ENCODE peak calls at places on chromosome 12, in four cellular contexts. T is stimulated activated naive CD8-positive, alpha-beta T cell treated with anti-CD3 and anti-CD28 coated beads, Interleukin-15, amount 100 ng/mL, for 72 hours; H is germinal center; L is BJ. N is an unnamed sample.

GRCh38 chr12:76706761-76707160 is 57.2 kb upstream of the ZDHHC17 start:
- DNase-seq in T (no peak), H (no peak), L (no peak), N (no peak)

GRCh38 chr12:75842119-75842518 is 189.5 kb downstream of the PHLDA1 start:
- DNase-seq in T (no peak), H (no peak), L (no peak), N (no peak)

GRCh38 chr12:6178981-6179761 is 21.0 kb upstream of the CD9 start:
- DNase-seq in T (no peak), H (no peak), L (no peak), N (no peak)

GRCh38 chr12:121128908-121129704 is 3.6 kb upstream of the P2RX7 start:
- DNase-seq in T (peak), H (peak), L (no peak), N (peak)

GRCh38 chr12:89863332-89863938 is 154.8 kb upstream of the ATP2B1 start:
- DNase-seq in T (peak), H (peak), L (no peak), N (no peak)

GRCh38 chr12:24425601-24425970 is 476.1 kb upstream of the SOX5 start:
- DNase-seq in T (no peak), H (no peak), L (no peak), N (no peak)

GRCh38 chr12:109678732-109679131 is 34.9 kb upstream of the FAM222A start:
- DNase-seq in T (no peak), H (no peak), L (no peak), N (no peak)

GRCh38 chr12:46430340-46430948 is 57.9 kb upstream of the SLC38A2 start:
- DNase-seq in T (peak), H (no peak), L (peak), N (peak)

GRCh38 chr12:52293926-52294325 is 2.6 kb upstream of the KRT81 start:
- DNase-seq in T (no peak), H (no peak), L (no peak), N (no peak)

GRCh38 chr12:58537278-58537677 is 383.0 kb downstream of the LRIG3 start:
- DNase-seq in T (no peak), H (no peak), L (no peak), N (peak)

GRCh38 chr12:1534708-1535107 is 59.7 kb downstream of the FBXL14 start:
- DNase-seq in T (no peak), H (no peak), L (no peak), N (no peak)

GRCh38 chr12:114425031-114425626 is 19.2 kb upstream of the TBX5 start:
- DNase-seq in T (no peak), H (no peak), L (peak), N (no peak)

GRCh38 chr12:50542448-50542847 is 37.7 kb downstream of the DIP2B start:
- DNase-seq in T (no peak), H (no peak), L (no peak), N (no peak)

GRCh38 chr12:90543393-90543792 is 411.6 kb downstream of the CCER1 start:
- DNase-seq in T (no peak), H (no peak), L (no peak), N (no peak)

GRCh38 chr12:71685312-71685906 is 473 bp upstream of the TMEM19 start:
- DNase-seq in T (no peak), H (no peak), L (no peak), N (no peak)

GRCh38 chr12:46839964-46840363 is 14.2 kb upstream of the SLC38A4 start:
- DNase-seq in T (no peak), H (no peak), L (no peak), N (no peak)

GRCh38 chr12:67367843-67368242 is 98.7 kb downstream of the CAND1 start:
- DNase-seq in T (no peak), H (no peak), L (no peak), N (no peak)

GRCh38 chr12:119208626-119209061 is 29.9 kb downstream of the HSPB8 start:
- DNase-seq in T (no peak), H (no peak), L (peak), N (peak)

GRCh38 chr12:57146092-57146491 is 1.3 kb downstream of the LRP1-AS start:
- DNase-seq in T (no peak), H (no peak), L (no peak), N (no peak)

GRCh38 chr12:20415013-20415412 is 46.7 kb downstream of the PDE3A start:
- DNase-seq in T (no peak), H (no peak), L (no peak), N (no peak)

GRCh38 chr12:96886998-96887677 is 19.9 kb upstream of the NEDD1 start:
- DNase-seq in T (no peak), H (no peak), L (no peak), N (peak)

GRCh38 chr12:132686831-132687210 is 321 bp downstream of the POLE start:
- DNase-seq in T (no peak), H (no peak), L (no peak), N (no peak)

GRCh38 chr12:42104087-42104486 is 40.6 kb downstream of the GXYLT1 start:
- DNase-seq in T (no peak), H (no peak), L (no peak), N (no peak)

GRCh38 chr12:76220980-76221379 is 127.2 kb downstream of the BBS10 start:
- DNase-seq in T (no peak), H (no peak), L (no peak), N (no peak)

GRCh38 chr12:9134981-9135628 is 19.4 kb upstream of the A2M start:
- DNase-seq in T (no peak), H (peak), L (no peak), N (no peak)

GRCh38 chr12:126558219-126558618 is 1493.0 kb downstream of the AACS start:
- DNase-seq in T (no peak), H (no peak), L (no peak), N (no peak)

GRCh38 chr12:93954160-93955112 is 193.9 kb upstream of the PLXNC1 start:
- DNase-seq in T (no peak), H (no peak), L (no peak), N (peak)

GRCh38 chr12:112822056-112822455 is 30.5 kb downstream of the RPH3A start:
- DNase-seq in T (no peak), H (no peak), L (no peak), N (no peak)

GRCh38 chr12:115504241-115504941 is 773.1 kb downstream of the MED13L start:
- DNase-seq in T (no peak), H (peak), L (no peak), N (no peak)

GRCh38 chr12:39620664-39621658 is 1.4 kb upstream of the ABCD2 start:
- DNase-seq in T (peak), H (no peak), L (no peak), N (no peak)

GRCh38 chr12:110917467-110917866 is 2.9 kb downstream of the MYL2 start:
- DNase-seq in T (no peak), H (no peak), L (no peak), N (no peak)

GRCh38 chr12:70543444-70543843 is 93.8 kb downstream of the PTPRB start:
- DNase-seq in T (no peak), H (no peak), L (peak), N (no peak)

GRCh38 chr12:93448796-93449195 is 7.0 kb upstream of the UBE2N start:
- DNase-seq in T (no peak), H (no peak), L (no peak), N (no peak)

GRCh38 chr12:110794623-110795280 is 52.0 kb upstream of the CCDC63 start:
- DNase-seq in T (no peak), H (no peak), L (no peak), N (peak)